ENCODE peak calls at places on chromosomes 13 and 19, in five cellular contexts. One of them, this sample, is unnamed.

GRCh38 chr13:36919206-36919832 is 719 bp downstream of the SMAD9 start:
- DNase-seq in lung microvascular endothelial cell: peak
- DNase-seq in thoracic aorta: peak
- DNase-seq in germinal center: peak
- DNase-seq in NCI-H524: peak
- DNase-seq in this sample: peak

GRCh38 chr19:32471095-32471494 is 65.5 kb downstream of the DPY19L3 start:
- DNase-seq in lung microvascular endothelial cell: no peak
- DNase-seq in thoracic aorta: no peak
- DNase-seq in germinal center: no peak
- DNase-seq in NCI-H524: no peak
- DNase-seq in this sample: no peak

GRCh38 chr19:1090731-1091543 is 4.2 kb downstream of the POLR2E start:
- DNase-seq in lung microvascular endothelial cell: no peak
- DNase-seq in thoracic aorta: no peak
- DNase-seq in germinal center: no peak
- DNase-seq in NCI-H524: no peak
- DNase-seq in this sample: no peak

GRCh38 chr13:111203742-111204386 is 88.8 kb downstream of the ARHGEF7 start:
- DNase-seq in lung microvascular endothelial cell: peak
- DNase-seq in thoracic aorta: no peak
- DNase-seq in germinal center: peak
- DNase-seq in NCI-H524: no peak
- DNase-seq in this sample: no peak

GRCh38 chr13:93984876-93985275 is 494.6 kb downstream of the DCT start:
- DNase-seq in lung microvascular endothelial cell: no peak
- DNase-seq in thoracic aorta: no peak
- DNase-seq in germinal center: no peak
- DNase-seq in NCI-H524: no peak
- DNase-seq in this sample: no peak

GRCh38 chr19:42235181-42235580 is 7.2 kb downstream of the GSK3A start:
- DNase-seq in lung microvascular endothelial cell: no peak
- DNase-seq in thoracic aorta: no peak
- DNase-seq in germinal center: no peak
- DNase-seq in NCI-H524: no peak
- DNase-seq in this sample: no peak

GRCh38 chr13:31204592-31204991 is 4.8 kb downstream of the B3GLCT start:
- DNase-seq in lung microvascular endothelial cell: peak
- DNase-seq in thoracic aorta: no peak
- DNase-seq in germinal center: no peak
- DNase-seq in NCI-H524: no peak
- DNase-seq in this sample: peak

GRCh38 chr13:38735655-38736440 is 49.0 kb downstream of the FREM2 start:
- DNase-seq in lung microvascular endothelial cell: no peak
- DNase-seq in thoracic aorta: no peak
- DNase-seq in germinal center: no peak
- DNase-seq in NCI-H524: no peak
- DNase-seq in this sample: no peak

GRCh38 chr13:64855506-64855905 is 2374.6 kb downstream of the PCDH9 start:
- DNase-seq in lung microvascular endothelial cell: peak
- DNase-seq in thoracic aorta: no peak
- DNase-seq in germinal center: no peak
- DNase-seq in NCI-H524: no peak
- DNase-seq in this sample: peak

GRCh38 chr13:25175026-25175425 is 2.9 kb upstream of the AMER2 start:
- DNase-seq in lung microvascular endothelial cell: no peak
- DNase-seq in thoracic aorta: no peak
- DNase-seq in germinal center: no peak
- DNase-seq in NCI-H524: no peak
- DNase-seq in this sample: no peak

GRCh38 chr13:106573855-106574254 is 5.9 kb upstream of the ARGLU1 start:
- DNase-seq in lung microvascular endothelial cell: no peak
- DNase-seq in thoracic aorta: no peak
- DNase-seq in germinal center: no peak
- DNase-seq in NCI-H524: no peak
- DNase-seq in this sample: peak

GRCh38 chr13:111413407-111414187 is 93.2 kb downstream of the TEX29 start:
- DNase-seq in lung microvascular endothelial cell: no peak
- DNase-seq in thoracic aorta: no peak
- DNase-seq in germinal center: no peak
- DNase-seq in NCI-H524: no peak
- DNase-seq in this sample: no peak

GRCh38 chr13:90713436-90714133 is 633.9 kb upstream of the MIR17HG start:
- DNase-seq in lung microvascular endothelial cell: no peak
- DNase-seq in thoracic aorta: no peak
- DNase-seq in germinal center: no peak
- DNase-seq in NCI-H524: no peak
- DNase-seq in this sample: no peak

GRCh38 chr13:49218493-49219051 is 1.6 kb upstream of the MLNR start:
- DNase-seq in lung microvascular endothelial cell: peak
- DNase-seq in thoracic aorta: no peak
- DNase-seq in germinal center: no peak
- DNase-seq in NCI-H524: no peak
- DNase-seq in this sample: no peak

GRCh38 chr13:83378901-83379300 is 503.4 kb downstream of the SLITRK1 start:
- DNase-seq in lung microvascular endothelial cell: no peak
- DNase-seq in thoracic aorta: no peak
- DNase-seq in germinal center: no peak
- DNase-seq in NCI-H524: no peak
- DNase-seq in this sample: peak

GRCh38 chr13:42592915-42593718 is 19.2 kb downstream of the TNFSF11 start:
- DNase-seq in lung microvascular endothelial cell: no peak
- DNase-seq in thoracic aorta: no peak
- DNase-seq in germinal center: no peak
- DNase-seq in NCI-H524: no peak
- DNase-seq in this sample: no peak

GRCh38 chr19:56477429-56478338 is 539 bp upstream of the ZNF667 start:
- DNase-seq in lung microvascular endothelial cell: peak
- DNase-seq in thoracic aorta: peak
- DNase-seq in germinal center: peak
- DNase-seq in NCI-H524: peak
- DNase-seq in this sample: peak

GRCh38 chr13:41565221-41565620 is 107.9 kb downstream of the RGCC start:
- DNase-seq in lung microvascular endothelial cell: no peak
- DNase-seq in thoracic aorta: no peak
- DNase-seq in germinal center: no peak
- DNase-seq in NCI-H524: no peak
- DNase-seq in this sample: peak

GRCh38 chr19:50896591-50897190 is 14.5 kb downstream of the KLK4 start:
- DNase-seq in lung microvascular endothelial cell: peak
- DNase-seq in thoracic aorta: no peak
- DNase-seq in germinal center: peak
- DNase-seq in NCI-H524: no peak
- DNase-seq in this sample: peak

GRCh38 chr13:45372189-45373115 is 31.5 kb upstream of the TPT1 start:
- DNase-seq in lung microvascular endothelial cell: no peak
- DNase-seq in thoracic aorta: no peak
- DNase-seq in germinal center: no peak
- DNase-seq in NCI-H524: peak
- DNase-seq in this sample: no peak

This sample was measured in fibroblast of pulmonary artery.